ENCODE peak calls at places on chromosome 16, in nine cellular contexts. O, I, Q, R, K, A, L, F and P are unnamed samples.

GRCh38 chr16:21645261-21645721 is 7.1 kb downstream of the IGSF6 start:
- DNase-seq in F (no peak), I (no peak), A (peak; percentile 60), K (no peak), R (no peak), O (no peak), L (no peak), Q (no peak), P (no peak)

GRCh38 chr16:19712418-19713058 is 5.5 kb downstream of the KNOP1 start:
- DNase-seq in I (no peak), R (no peak), K (no peak), F (no peak), A (no peak), L (no peak), O (no peak), Q (no peak), P (peak; percentile 48)

GRCh38 chr16:77877712-77878111 is 89.3 kb downstream of the VAT1L start:
- DNase-seq in L (no peak), K (no peak), O (peak; percentile 10), Q (no peak), A (peak; percentile 79), F (no peak), I (no peak), R (no peak), P (no peak)

GRCh38 chr16:27408012-27408601 is 6.1 kb downstream of the IL21R start:
- DNase-seq in K (no peak), L (no peak), Q (no peak), F (no peak), A (peak; percentile 82), O (no peak), I (no peak), R (no peak), P (no peak)

GRCh38 chr16:84806256-84806889 is 13.4 kb upstream of the CRISPLD2 start:
- DNase-seq in I (peak; percentile 42), O (peak; percentile 52), K (peak; percentile 77), R (peak; percentile 54), F (no peak), Q (no peak), A (peak; percentile 88), L (no peak), P (peak; percentile 83)

GRCh38 chr16:70647461-70648359 is 1.4 kb downstream of the IL34 start:
- DNase-seq in I (no peak), R (no peak), F (peak; percentile 70), A (peak; percentile 59), Q (no peak), L (no peak), K (no peak), O (no peak), P (no peak)

GRCh38 chr16:20910781-20911321 is 10.3 kb downstream of the LYRM1 start:
- DNase-seq in I (no peak), R (no peak), O (no peak), Q (no peak), L (no peak), F (no peak), A (peak; percentile 93), K (no peak), P (no peak)

GRCh38 chr16:72072514-72073342 is 9.7 kb downstream of the HPR start:
- DNase-seq in Q (peak; percentile 48), L (peak; percentile 16), K (no peak), I (no peak), R (peak; percentile 38), F (no peak), O (no peak), A (peak; percentile 5), P (no peak)

GRCh38 chr16:4976611-4977145 is 18.5 kb downstream of the SEC14L5 start:
- DNase-seq in I (peak; percentile 88), F (peak; percentile 44), R (no peak), Q (peak; percentile 50), O (no peak), K (peak; percentile 81), A (no peak), L (peak; percentile 88), P (peak; percentile 41)

GRCh38 chr16:65888201-65888600 is 478.3 kb upstream of the CDH5 start:
- DNase-seq in A (no peak), L (no peak), R (no peak), I (no peak), Q (no peak), F (no peak), O (no peak), K (no peak), P (no peak)

GRCh38 chr16:35908942-35909341 is 2449.5 kb downstream of the TP53TG3F start:
- DNase-seq in F (no peak), A (no peak), K (no peak), I (no peak), O (no peak), R (no peak), Q (no peak), L (no peak), P (no peak)

GRCh38 chr16:74605746-74606520 is 981 bp downstream of the GLG1 start:
- DNase-seq in O (no peak), L (no peak), R (no peak), A (peak; percentile 62), Q (no peak), I (no peak), K (no peak), F (no peak), P (no peak)

GRCh38 chr16:84617631-84618427 is at the start of gene COTL1:
- DNase-seq in K (peak; percentile 97), F (peak; percentile 99), O (peak; percentile 88), I (peak; percentile 98), L (peak; percentile 92), Q (peak; percentile 97), R (peak; percentile 95), A (peak; percentile 99), P (peak; percentile 99)

GRCh38 chr16:68380348-68380670 is 68.0 kb downstream of the SMPD3 start:
- DNase-seq in R (no peak), K (no peak), I (no peak), Q (no peak), A (no peak), L (no peak), F (no peak), O (no peak), P (peak; percentile 60)

GRCh38 chr16:87067890-87068289 is 249.3 kb downstream of the C16orf95 start:
- DNase-seq in Q (no peak), K (no peak), R (no peak), L (no peak), A (no peak), O (no peak), F (no peak), I (no peak), P (no peak)

GRCh38 chr16:87068751-87069150 is 248.4 kb downstream of the C16orf95 start:
- DNase-seq in L (no peak), I (no peak), F (no peak), K (no peak), A (no peak), Q (no peak), O (no peak), R (no peak), P (no peak)

GRCh38 chr16:87065781-87066694 is 251.2 kb downstream of the C16orf95 start:
- DNase-seq in R (no peak), K (no peak), A (no peak), O (no peak), I (no peak), F (no peak), Q (no peak), L (no peak), P (peak; percentile 71)

GRCh38 chr16:87066695-87067556 is 250.3 kb downstream of the C16orf95 start:
- DNase-seq in F (no peak), Q (no peak), K (no peak), I (no peak), R (no peak), A (no peak), O (no peak), L (no peak), P (no peak)

GRCh38 chr16:87068316-87068715 is 248.9 kb downstream of the C16orf95 start:
- DNase-seq in K (no peak), L (no peak), F (no peak), O (no peak), I (no peak), R (no peak), A (no peak), Q (no peak), P (no peak)
- H3K27ac ChIP-seq in K (no peak overlapping the region), L (no peak overlapping the region), F (peak overlapping the region; percentile 22), O (no peak overlapping the region), I (no peak overlapping the region), R (no peak overlapping the region), A (no peak overlapping the region), Q (no peak overlapping the region), P (peak overlapping the region; percentile 67)

GRCh38 chr16:1708768-1709180 is 2.8 kb downstream of the MAPK8IP3 start:
- DNase-seq in A (peak; percentile 83), Q (no peak), I (no peak), K (peak; percentile 70), O (no peak), L (no peak), F (no peak), R (peak; percentile 41), P (no peak)
- H3K4me3 ChIP-seq in A (peak overlapping the region; percentile 97), Q (no peak overlapping the region), I (no peak overlapping the region), K (peak overlapping the region; percentile 96), O (no peak overlapping the region), L (no peak overlapping the region), F (no peak overlapping the region), R (peak overlapping the region; percentile 29), P (no peak overlapping the region)

GRCh38 chr16:50208460-50208931 is 55.4 kb downstream of the TENT4B start:
- DNase-seq in L (no peak), Q (no peak), R (no peak), O (no peak), F (no peak), K (no peak), I (no peak), A (peak; percentile 79), P (no peak)
- H3K4me1 ChIP-seq in L (peaks cover 28% of the 10 kb centered on the region), Q (peaks cover 20% of the 10 kb centered on the region), R (peaks cover 31% of the 10 kb centered on the region), O (peaks cover 63% of the 10 kb centered on the region), F (peaks cover 3% of the 10 kb centered on the region), K (peaks cover 53% of the 10 kb centered on the region), I (peaks cover 34% of the 10 kb centered on the region), A (peaks cover 61% of the 10 kb centered on the region), P (peaks cover 35% of the 10 kb centered on the region)

DNA sequence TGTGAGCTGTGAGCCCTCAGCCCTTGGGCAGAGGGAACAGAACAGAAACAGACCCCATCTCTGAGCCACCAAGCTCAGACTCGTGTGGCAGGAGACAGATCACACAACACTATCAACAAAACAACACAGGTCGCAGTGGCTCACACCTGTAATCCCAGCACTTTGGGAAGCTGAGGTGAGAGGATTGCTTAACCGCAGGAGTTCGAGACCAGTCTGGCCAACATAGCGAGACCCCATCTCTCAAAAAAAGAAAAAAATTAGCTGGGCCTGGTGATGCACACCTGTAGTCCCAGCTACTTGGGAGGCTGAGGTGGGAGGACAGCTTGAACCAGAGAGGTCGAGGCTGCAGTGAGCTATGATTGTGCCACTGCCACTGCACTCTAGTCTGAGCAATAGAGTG is 5.5 kb upstream of the QPRT start:
- DNase-seq in R (no peak), A (no peak), O (no peak), L (no peak), I (no peak), F (no peak), K (no peak), Q (no peak), P (no peak)
- H3K27ac ChIP-seq in R (no peak overlapping the region), A (no peak overlapping the region), O (no peak overlapping the region), L (no peak overlapping the region), I (no peak overlapping the region), F (no peak overlapping the region), K (no peak overlapping the region), Q (no peak overlapping the region), P (no peak overlapping the region)

GRCh38 chr16:2473425-2473926 is 1.5 kb upstream of the TBC1D24 start:
- DNase-seq in R (no peak), K (no peak), F (no peak), A (no peak), O (peak; percentile 31), L (no peak), I (no peak), Q (no peak), P (peak; percentile 84)
- H3K4me3 ChIP-seq in R (no peak overlapping the region), K (peak overlapping the region; percentile 92), F (peak overlapping the region; percentile 32), A (peak overlapping the region; percentile 93), O (peak overlapping the region; percentile 98), L (no peak overlapping the region), I (peak overlapping the region; percentile 60), Q (peak overlapping the region; percentile 28), P (no peak overlapping the region)